ENCODE peak calls at places on chromosome 3, in five cellular contexts. K, I, C, Z and J are unnamed samples. For H3K4me1, the result is how much of the 10 kb centered on the place peaks cover.

GRCh38 chr3:14552041-14552648 is 12.0 kb upstream of the GRIP2 start:
- DNase-seq in K (no peak), I (no peak), C (no peak), Z (no peak), J (no peak)

GRCh38 chr3:25354071-25354470 is 74.0 kb upstream of the RARB start:
- DNase-seq in K (no peak), I (no peak), C (no peak), Z (no peak), J (no peak)

GRCh38 chr3:44954962-44955361 is 21.0 kb downstream of the ZDHHC3 start:
- DNase-seq in K (no peak), I (no peak), C (no peak), Z (no peak), J (no peak)

GRCh38 chr3:123349201-123349535 is 99.7 kb downstream of the ADCY5 start:
- DNase-seq in K (no peak), I (no peak), C (no peak), Z (no peak), J (no peak)

GRCh38 chr3:171614318-171614967 is 154.2 kb upstream of the TNIK start:
- DNase-seq in K (peak), I (peak), C (no peak), Z (peak), J (no peak)

GRCh38 chr3:33424606-33425453 is 15.4 kb downstream of the UBP1 start:
- DNase-seq in K (no peak), I (no peak), C (no peak), Z (no peak), J (no peak)

GRCh38 chr3:36219398-36219797 is 160.9 kb upstream of the STAC start:
- DNase-seq in K (no peak), I (peak), C (no peak), Z (no peak), J (no peak)

GRCh38 chr3:127074900-127075360 is 92.0 kb downstream of the PLXNA1 start:
- DNase-seq in K (peak), I (peak), C (no peak), Z (peak), J (no peak)

GRCh38 chr3:23106641-23107040 is 96.5 kb upstream of the UBE2E2 start:
- DNase-seq in K (peak), I (no peak), C (no peak), Z (no peak), J (no peak)

GRCh38 chr3:9691636-9692035 is 12.0 kb upstream of the CPNE9 start:
- DNase-seq in K (no peak), I (no peak), C (no peak), Z (no peak), J (no peak)

GRCh38 chr3:143668924-143669790 is 179.1 kb downstream of the SLC9A9 start:
- DNase-seq in K (no peak), I (no peak), C (no peak), Z (no peak), J (no peak)

GRCh38 chr3:14396293-14396692 is 6.1 kb upstream of the SLC6A6 start:
- DNase-seq in K (no peak), I (no peak), C (no peak), Z (no peak), J (no peak)

GRCh38 chr3:61946925-61947324 is 385.6 kb downstream of the PTPRG start:
- DNase-seq in K (no peak), I (no peak), C (no peak), Z (peak), J (no peak)

GRCh38 chr3:42685363-42685881 is at the start of gene KLHL40:
- DNase-seq in K (no peak), I (no peak), C (no peak), Z (no peak), J (no peak)

DNA sequence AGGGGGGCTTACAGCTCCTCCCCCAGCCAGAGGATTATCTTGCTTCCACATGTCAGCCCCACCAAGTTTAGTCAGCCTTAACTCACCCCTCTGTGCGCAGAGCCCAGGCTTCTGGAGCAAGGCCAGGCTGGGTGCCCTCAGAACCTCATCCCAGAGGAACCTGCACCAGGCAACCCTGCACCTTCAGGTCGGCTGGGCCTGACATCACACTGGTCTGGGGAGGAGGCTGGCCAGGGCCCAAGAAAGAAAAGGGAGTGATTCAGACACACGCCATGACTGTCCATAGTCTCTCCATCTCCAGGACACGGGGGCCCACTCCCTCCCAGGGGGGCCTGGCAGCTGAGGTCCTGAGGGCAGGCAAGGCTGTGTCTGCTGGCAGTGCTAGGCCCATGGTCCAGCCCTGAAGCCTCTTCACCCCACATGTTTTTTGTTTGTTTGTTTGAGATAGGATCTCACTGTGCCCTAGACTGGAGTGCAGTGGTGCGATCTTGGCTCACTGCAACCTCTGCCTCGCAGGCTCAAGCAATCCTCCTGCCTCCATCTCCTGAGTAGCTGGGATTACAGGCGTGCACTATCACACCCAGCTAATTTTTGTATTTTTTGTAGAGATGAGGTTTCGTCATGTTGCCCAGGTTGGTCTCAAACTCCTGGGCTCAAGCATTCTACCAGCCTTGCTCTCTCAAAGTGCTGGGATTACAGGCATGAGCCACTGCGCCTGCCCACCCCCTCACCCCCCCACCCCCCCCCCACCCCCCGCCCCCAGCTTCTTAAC is 11.1 kb downstream of the TNK2 start:
- DNase-seq in K (no peak), I (peak), C (no peak), Z (no peak), J (no peak)
- H3K4me1 ChIP-seq in K (under half), I (half or more), C (half or more), Z (under half), J (under half)

DNA sequence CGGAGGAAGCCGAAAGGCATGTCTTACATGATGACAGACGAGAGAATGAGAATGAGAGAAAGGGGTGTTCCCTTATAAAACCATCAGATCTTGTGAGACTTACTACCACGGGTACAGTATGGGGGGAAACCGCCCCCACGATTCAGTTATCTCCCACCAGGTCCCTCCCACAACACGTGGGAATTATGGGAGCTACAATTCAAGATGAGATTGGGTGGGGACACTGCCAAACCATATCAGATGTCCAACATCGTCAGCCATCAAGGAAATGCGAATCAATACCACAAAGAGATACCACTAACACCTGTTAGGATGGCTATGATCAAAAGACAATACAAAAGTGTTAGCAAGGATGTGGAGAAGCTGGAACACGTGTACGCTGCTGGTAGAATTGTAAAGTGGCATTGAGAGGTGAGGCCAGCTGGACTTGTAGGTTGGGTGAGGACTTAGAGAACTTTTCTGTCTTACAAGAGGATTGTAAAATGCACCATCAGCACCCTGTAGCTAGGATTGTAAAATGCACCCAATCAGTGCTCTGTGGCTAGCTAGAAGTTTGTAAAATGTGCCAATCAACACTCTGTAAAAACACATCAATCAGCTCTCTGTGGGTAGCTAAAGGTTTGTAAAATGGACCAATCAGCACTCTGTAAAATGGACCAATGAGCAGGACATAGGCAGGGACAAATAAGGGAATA is 37.5 kb downstream of the VGLL4 start:
- DNase-seq in K (no peak), I (no peak), C (no peak), Z (no peak), J (no peak)
- H3K4me1 ChIP-seq in K (under half), I (under half), C (half or more), Z (half or more), J (under half)

GRCh38 chr3:136891934-136892855 is 30.2 kb downstream of the NCK1 start:
- DNase-seq in K (peak), I (peak), C (no peak), Z (no peak), J (no peak)

GRCh38 chr3:136898549-136898948 is 36.5 kb downstream of the NCK1 start:
- DNase-seq in K (no peak), I (no peak), C (no peak), Z (no peak), J (no peak)

GRCh38 chr3:136889947-136890346 is 27.9 kb downstream of the NCK1 start:
- DNase-seq in K (no peak), I (no peak), C (no peak), Z (no peak), J (no peak)

GRCh38 chr3:136898954-136899353 is 36.9 kb downstream of the NCK1 start:
- DNase-seq in K (peak), I (no peak), C (no peak), Z (no peak), J (no peak)

DNA sequence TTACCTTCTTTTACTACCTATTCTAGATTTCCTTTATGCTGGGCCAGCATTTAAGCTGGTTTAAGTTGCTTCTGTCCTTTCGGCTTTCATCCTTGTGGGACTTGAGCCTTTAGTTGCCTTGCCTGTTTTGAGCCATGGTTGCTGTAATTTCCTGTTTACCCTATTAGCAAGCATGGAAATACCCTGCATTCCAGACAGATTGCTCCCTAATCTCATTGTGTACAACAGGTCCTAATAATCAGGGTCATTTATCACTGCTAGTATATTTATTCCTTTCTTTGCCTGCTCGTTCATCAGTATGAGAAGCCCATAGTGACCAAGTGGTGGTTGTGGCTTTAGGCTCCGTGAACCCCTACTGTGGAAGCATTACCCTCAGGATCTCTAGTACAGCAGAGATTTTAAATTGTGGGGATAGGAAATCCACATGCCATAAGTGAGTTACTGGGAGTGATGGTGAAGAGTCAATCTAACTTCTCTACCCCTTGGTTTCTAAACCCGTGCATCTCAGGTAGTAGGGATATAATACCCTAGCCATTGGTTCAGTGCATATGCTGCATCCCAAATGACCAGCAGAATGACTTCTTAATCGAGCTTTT is 31.9 kb downstream of the NCK1 start:
- DNase-seq in K (peak), I (peak), C (no peak), Z (peak), J (no peak)
- H3K4me1 ChIP-seq in K (under half), I (under half), C (under half), Z (under half), J (under half)

GRCh38 chr3:50338989-50339388 is 1.6 kb downstream of the RASSF1 start:
- DNase-seq in K (no peak), I (no peak), C (no peak), Z (no peak), J (no peak)

GRCh38 chr3:50333744-50334328 is 5.8 kb upstream of the TUSC2 start:
- DNase-seq in K (peak), I (no peak), C (no peak), Z (no peak), J (no peak)

GRCh38 chr3:50334339-50335075 is 6.1 kb downstream of the RASSF1 start:
- DNase-seq in K (no peak), I (no peak), C (no peak), Z (no peak), J (no peak)

GRCh38 chr3:50337175-50337861 is 3.3 kb downstream of the RASSF1 start:
- DNase-seq in K (peak), I (peak), C (peak), Z (peak), J (peak)

GRCh38 chr3:50336452-50337174 is 4.0 kb downstream of the RASSF1 start:
- DNase-seq in K (peak), I (peak), C (peak), Z (peak), J (no peak)
- H3K4me1 ChIP-seq in K (under half), I (under half), C (half or more), Z (under half), J (under half)

DNA sequence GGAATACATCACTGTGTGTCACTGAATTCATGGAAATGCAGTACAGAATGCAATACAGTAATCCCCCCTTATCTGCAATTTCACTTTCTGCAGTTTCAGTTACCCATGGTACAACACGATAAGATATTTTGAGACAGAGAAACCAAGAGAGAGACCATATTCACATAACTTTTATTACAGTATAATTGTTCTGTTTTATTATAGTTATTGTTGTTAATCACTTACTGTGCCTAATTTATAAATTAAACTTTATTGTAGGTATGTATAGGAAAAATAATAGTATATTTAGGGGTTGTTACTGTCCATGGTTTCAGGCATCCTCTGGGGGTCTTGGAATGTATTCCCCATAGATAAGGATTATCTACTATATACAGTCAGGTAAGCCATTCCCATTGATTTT is 61.8 kb downstream of the MBNL1 start:
- DNase-seq in K (no peak), I (no peak), C (no peak), Z (no peak), J (no peak)
- H3K4me1 ChIP-seq in K (under half), I (under half), C (half or more), Z (under half), J (half or more)

DNA sequence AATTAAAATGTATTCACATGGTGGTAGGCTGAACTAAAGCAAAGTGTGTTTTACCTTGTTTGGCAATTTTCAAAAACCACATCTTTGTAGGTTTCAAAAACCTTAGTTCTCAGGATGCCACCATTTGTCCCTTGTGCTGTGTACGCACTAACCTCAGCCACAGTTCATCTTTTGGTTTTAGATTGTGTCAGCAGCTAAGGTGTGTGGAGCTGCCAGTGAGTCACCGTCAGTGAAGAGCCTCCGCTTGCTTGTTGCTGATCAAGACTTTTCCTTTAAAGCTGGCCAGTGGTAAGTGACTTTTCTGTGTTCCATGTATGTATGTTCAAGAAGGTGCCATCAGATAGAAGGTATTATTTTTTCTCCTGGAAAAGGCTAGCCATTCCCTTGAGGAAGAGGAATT is 21.1 kb downstream of the OXNAD1 start:
- DNase-seq in K (no peak), I (peak), C (no peak), Z (no peak), J (no peak)
- H3K4me1 ChIP-seq in K (under half), I (under half), C (under half), Z (under half), J (under half)

DNA sequence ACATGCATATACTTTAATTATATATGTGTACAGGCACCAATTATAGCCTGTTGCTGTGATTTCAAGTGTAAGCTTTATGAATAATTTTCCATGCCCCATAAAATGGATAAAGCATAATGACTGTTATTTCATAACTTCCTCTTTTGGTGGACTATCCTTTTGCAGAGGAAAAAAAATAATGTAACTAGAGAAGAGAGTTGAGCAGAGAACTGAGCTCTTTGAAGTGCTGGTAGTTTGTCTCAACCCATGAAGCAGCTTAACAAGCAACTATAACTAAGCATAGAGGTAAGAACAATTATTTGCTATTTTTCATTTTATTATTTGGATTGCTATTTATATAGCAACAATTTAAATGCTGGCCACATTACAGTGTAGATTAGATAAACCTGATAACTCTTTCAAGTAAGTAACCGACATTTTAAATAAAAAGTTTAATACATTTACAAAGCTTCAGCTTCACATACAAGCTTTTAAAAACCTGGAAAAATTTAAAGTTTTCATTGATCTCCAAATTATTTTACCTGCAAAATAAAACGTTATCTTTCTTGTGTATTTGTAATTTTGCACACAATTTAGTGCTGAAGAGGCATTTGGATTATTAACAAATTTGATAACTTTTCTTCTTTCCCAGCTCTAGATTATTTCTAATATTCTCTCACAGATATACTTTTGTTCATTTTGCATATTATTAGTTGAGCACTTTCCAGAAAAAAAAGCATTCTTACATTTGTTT is 24.4 kb upstream of the MBNL1 start:
- DNase-seq in K (no peak), I (no peak), C (no peak), Z (no peak), J (no peak)
- H3K4me1 ChIP-seq in K (under half), I (under half), C (under half), Z (under half), J (under half)

GRCh38 chr3:108221911-108222812 is at the start of gene IFT57:
- DNase-seq in K (peak), I (peak), C (peak), Z (peak), J (peak)

GRCh38 chr3:108221403-108221802 is 821 bp downstream of the IFT57 start:
- DNase-seq in K (peak), I (no peak), C (no peak), Z (no peak), J (no peak)

GRCh38 chr3:108225221-108225620 is 3.0 kb upstream of the IFT57 start:
- DNase-seq in K (no peak), I (no peak), C (no peak), Z (no peak), J (no peak)

GRCh38 chr3:108223928-108224327 is 1.7 kb upstream of the IFT57 start:
- DNase-seq in K (no peak), I (no peak), C (no peak), Z (no peak), J (no peak)

GRCh38 chr3:108222813-108223307 is 636 bp upstream of the IFT57 start:
- DNase-seq in K (peak), I (no peak), C (no peak), Z (peak), J (no peak)
- H3K4me1 ChIP-seq in K (under half), I (under half), C (half or more), Z (under half), J (under half)